ENCODE peak calls at places on chromosomes 13 and 19, in four cellular contexts. N is T47D; W is tibial nerve; X is CD8-positive, alpha-beta T cell. K is an unnamed sample.

GRCh38 chr19:45884682-45885555 is 1.0 kb downstream of the IRF2BP1 start:
- DNase-seq in X (no peak), N (no peak), W (no peak), K (no peak)

GRCh38 chr19:1931445-1931844 is 9.5 kb upstream of the CSNK1G2 start:
- DNase-seq in W (no peak), N (no peak), X (no peak), K (no peak)

GRCh38 chr13:75076476-75076875 is 405.5 kb downstream of the TBC1D4 start:
- DNase-seq in N (no peak), X (no peak), W (no peak), K (no peak)

GRCh38 chr13:69761581-69761980 is 346.0 kb upstream of the ATXN8OS start:
- DNase-seq in W (no peak), X (no peak), N (no peak), K (no peak)

GRCh38 chr13:109869312-109870237 is 83.2 kb upstream of the IRS2 start:
- DNase-seq in N (peak), X (peak), W (peak), K (no peak)

GRCh38 chr19:17933414-17934129 is 757 bp downstream of the CCDC124 start:
- DNase-seq in W (no peak), N (peak), X (no peak), K (no peak)

GRCh38 chr19:45271709-45272108 is 20.6 kb downstream of the MARK4 start:
- DNase-seq in W (no peak), X (no peak), N (no peak), K (no peak)

GRCh38 chr13:46992383-46992952 is 95.6 kb upstream of the HTR2A start:
- DNase-seq in W (no peak), N (peak), X (no peak), K (no peak)

GRCh38 chr13:68257111-68257842 is 1027.1 kb upstream of the PCDH9 start:
- DNase-seq in N (no peak), X (no peak), W (no peak), K (no peak)

GRCh38 chr13:114077938-114078335 is 54.5 kb downstream of the RASA3 start:
- DNase-seq in N (no peak), X (no peak), W (peak), K (no peak)

GRCh38 chr19:41430907-41431306 is 3.7 kb upstream of the B3GNT8 start:
- DNase-seq in X (no peak), W (no peak), N (no peak), K (no peak)

GRCh38 chr13:112106467-112107141 is 39.7 kb downstream of the SOX1 start:
- DNase-seq in N (no peak), W (no peak), X (no peak), K (no peak)

GRCh38 chr13:42039457-42039945 is 8.9 kb upstream of the DGKH start:
- DNase-seq in N (no peak), X (no peak), W (no peak), K (no peak)

GRCh38 chr19:47819841-47820244 is 1.9 kb upstream of the CRX start:
- DNase-seq in N (no peak), W (no peak), X (no peak), K (no peak)

GRCh38 chr13:95505265-95505664 is 47.3 kb upstream of the CLDN10 start:
- DNase-seq in X (no peak), N (peak), W (no peak), K (no peak)

GRCh38 chr19:4075373-4075772 is 8.7 kb upstream of the ZBTB7A start:
- DNase-seq in W (no peak), X (no peak), N (no peak), K (no peak)

GRCh38 chr13:70630247-70630646 is 522.0 kb upstream of the KLHL1 start:
- DNase-seq in W (no peak), X (no peak), N (no peak), K (no peak)

GRCh38 chr19:40954573-40954972 is 36.5 kb upstream of the CYP2B6 start:
- DNase-seq in N (peak), X (no peak), W (no peak), K (no peak)

GRCh38 chr13:73059460-73060250 is 850 bp downstream of the KLF5 start:
- DNase-seq in W (no peak), N (peak), X (peak), K (no peak)

GRCh38 chr13:45728759-45729158 is 26.6 kb downstream of the CBY2 start:
- DNase-seq in W (no peak), N (peak), X (no peak), K (peak)

GRCh38 chr13:49271264-49271663 is 23.5 kb downstream of the CDADC1 start:
- DNase-seq in W (no peak), X (no peak), N (no peak), K (no peak)

GRCh38 chr13:24341439-24341838 is 32.1 kb downstream of the C1QTNF9 start:
- DNase-seq in W (no peak), N (no peak), X (no peak), K (no peak)

GRCh38 chr13:44411841-44412240 is 38.2 kb downstream of the SERP2 start:
- DNase-seq in N (no peak), X (no peak), W (no peak), K (no peak)

GRCh38 chr19:36266375-36266961 is 51.6 kb downstream of the ZNF146 start:
- DNase-seq in W (no peak), N (no peak), X (no peak), K (no peak)

GRCh38 chr19:50477751-50478515 is 1.3 kb upstream of the GARIN5A start:
- DNase-seq in W (no peak), N (no peak), X (no peak), K (no peak)

GRCh38 chr19:42401365-42402303 is 11.5 kb upstream of the CNFN start:
- DNase-seq in W (peak), N (peak), X (peak), K (no peak)

GRCh38 chr13:114155923-114156883 is 22.9 kb upstream of the CFAP97D2 start:
- DNase-seq in X (peak), N (no peak), W (no peak), K (no peak)

GRCh38 chr19:1153891-1154730 is 20.0 kb downstream of the SBNO2 start:
- DNase-seq in X (no peak), W (no peak), N (no peak), K (no peak)

GRCh38 chr13:112671359-112671758 is 18.5 kb upstream of the ATP11A start:
- DNase-seq in N (no peak), X (no peak), W (no peak), K (no peak)

GRCh38 chr13:97627566-97627965 is 193.6 kb downstream of the RAP2A start:
- DNase-seq in N (no peak), X (no peak), W (no peak), K (no peak)

GRCh38 chr19:50835103-50835784 is 1.9 kb upstream of the KLK15 start:
- DNase-seq in N (peak), X (no peak), W (no peak), K (no peak)

GRCh38 chr19:55353803-55354697 is 469 bp downstream of the COX6B2 start:
- DNase-seq in X (peak), W (no peak), N (peak), K (no peak)

GRCh38 chr13:39557285-39557955 is 45.6 kb downstream of the LHFPL6 start:
- DNase-seq in W (no peak), N (no peak), X (no peak), K (no peak)

GRCh38 chr13:107121793-107122192 is 553.9 kb upstream of the ARGLU1 start:
- DNase-seq in N (no peak), W (no peak), X (no peak), K (no peak)

GRCh38 chr13:44107357-44108121 is 227.8 kb downstream of the LACC1 start:
- DNase-seq in W (no peak), N (no peak), X (no peak), K (no peak)

GRCh38 chr19:36547001-36547732 is 19.1 kb upstream of the ZNF260 start:
- DNase-seq in W (no peak), N (peak), X (no peak), K (no peak)

GRCh38 chr13:97282705-97283104 is 60.6 kb downstream of the MBNL2 start:
- DNase-seq in X (no peak), N (no peak), W (no peak), K (no peak)

GRCh38 chr19:633786-634639 is 676 bp upstream of the POLRMT start:
- DNase-seq in N (no peak), X (no peak), W (no peak), K (no peak)

K was measured in GM12864.